ENCODE peak calls at places on chromosomes 5 and 9, in ten cellular contexts. B is NCI-H2029, L is fibroblast of pulmonary artery, M is GM12892, A is dermis blood vessel endothelial cell, D is GM06990, T is glomerular endothelial cell, P is NCI-H446 treated with DMSO at 0.1 percent for 48 hours, W is EH, R is choroid plexus epithelial cell. V is an unnamed sample.

GRCh38 chr5:94945656-94946055 is 327.2 kb downstream of the SLF1 start:
- DNase-seq in D (no peak), P (no peak), T (no peak), A (no peak), M (no peak), W (no peak), R (no peak), L (no peak), B (no peak), V (no peak)

GRCh38 chr9:77018058-77019009 is 1.1 kb upstream of the FOXB2 start:
- DNase-seq in D (no peak), T (no peak), P (no peak), B (no peak), L (no peak), R (no peak), W (no peak), M (no peak), A (no peak), V (no peak)

GRCh38 chr5:173395933-173396308 is 67.7 kb upstream of the STC2 start:
- DNase-seq in R (no peak), P (no peak), L (no peak), D (no peak), W (no peak), T (no peak), B (no peak), A (no peak), M (no peak), V (no peak)

GRCh38 chr5:157222506-157223230 is 42.0 kb downstream of the ITK start:
- DNase-seq in P (no peak), D (no peak), R (peak), B (no peak), A (no peak), T (no peak), W (peak), M (no peak), L (no peak), V (peak)

GRCh38 chr9:34403554-34404380 is 27.1 kb upstream of the MYORG start:
- DNase-seq in P (peak), B (peak), T (peak), W (peak), R (peak), L (peak), M (no peak), D (no peak), A (peak), V (peak)

GRCh38 chr5:107431998-107432397 is 238.7 kb downstream of the EFNA5 start:
- DNase-seq in M (no peak), R (peak), L (peak), P (no peak), A (peak), W (peak), T (no peak), D (no peak), B (peak), V (no peak)

GRCh38 chr5:116542619-116543018 is 32.0 kb downstream of the SEMA6A start:
- DNase-seq in T (no peak), P (no peak), D (no peak), R (no peak), A (no peak), B (no peak), M (no peak), L (no peak), W (no peak), V (no peak)

GRCh38 chr5:143506881-143507552 is 103.5 kb upstream of the NR3C1 start:
- DNase-seq in B (no peak), L (peak), W (peak), D (no peak), T (no peak), M (no peak), P (no peak), R (peak), A (no peak), V (peak)

GRCh38 chr9:113313276-113313675 is 10.1 kb upstream of the RNF183 start:
- DNase-seq in R (no peak), M (no peak), W (no peak), T (no peak), D (no peak), P (no peak), L (no peak), B (no peak), A (no peak), V (no peak)

GRCh38 chr9:20988916-20989315 is 42.5 kb downstream of the HACD4 start:
- DNase-seq in R (peak), D (no peak), W (peak), M (no peak), P (no peak), T (no peak), L (peak), A (no peak), B (no peak), V (no peak)

GRCh38 chr9:135885100-135885853 is 22.1 kb downstream of the CAMSAP1 start:
- DNase-seq in L (peak), D (no peak), R (no peak), W (peak), T (no peak), P (no peak), A (no peak), M (no peak), B (no peak), V (no peak)

GRCh38 chr9:68970150-68970549 is 43.8 kb downstream of the PRKACG start:
- DNase-seq in A (no peak), M (no peak), P (peak), L (no peak), T (no peak), B (peak), D (no peak), R (no peak), W (no peak), V (no peak)

GRCh38 chr5:124157320-124157719 is 589.1 kb downstream of the ZNF608 start:
- DNase-seq in D (no peak), R (peak), P (no peak), B (no peak), L (no peak), W (no peak), T (no peak), A (peak), M (no peak), V (no peak)

GRCh38 chr5:78597068-78597857 is 51.3 kb downstream of the LHFPL2 start:
- DNase-seq in M (no peak), L (peak), D (no peak), A (peak), W (peak), P (no peak), T (no peak), B (no peak), R (peak), V (peak)

GRCh38 chr5:160293901-160294561 is 18.3 kb downstream of the CCNJL start:
- DNase-seq in T (no peak), L (peak), P (no peak), M (no peak), A (peak), B (peak), D (no peak), W (no peak), R (peak), V (no peak)

GRCh38 chr9:34334337-34334824 is 5.0 kb downstream of the NUDT2 start:
- DNase-seq in D (no peak), P (no peak), R (no peak), A (no peak), W (no peak), L (no peak), T (no peak), B (no peak), M (no peak), V (no peak)

GRCh38 chr9:117549444-117549843 is 134.6 kb upstream of the ASTN2 start:
- DNase-seq in R (no peak), M (no peak), P (no peak), W (no peak), D (no peak), T (no peak), L (no peak), B (no peak), A (no peak), V (no peak)

GRCh38 chr5:40834391-40834848 is 602 bp downstream of the RPL37 start:
- DNase-seq in T (no peak), L (peak), P (no peak), B (no peak), M (no peak), R (peak), A (peak), W (peak), D (no peak), V (no peak)

GRCh38 chr9:95738438-95738837 is 137.1 kb upstream of the ERCC6L2 start:
- DNase-seq in M (no peak), W (no peak), T (no peak), A (no peak), B (no peak), D (no peak), P (no peak), R (no peak), L (no peak), V (no peak)

GRCh38 chr9:119004618-119004990 is 364.6 kb downstream of the BRINP1 start:
- DNase-seq in A (no peak), P (no peak), D (no peak), W (peak), R (peak), M (no peak), T (no peak), L (peak), B (peak), V (peak)

GRCh38 chr5:177458912-177459350 is 12.3 kb downstream of the PRR7 start:
- DNase-seq in D (no peak), L (no peak), W (peak), T (no peak), R (peak), P (no peak), B (no peak), A (no peak), M (no peak), V (peak)

GRCh38 chr9:114487607-114488300 is 17.5 kb downstream of the WHRN start:
- DNase-seq in L (peak), W (peak), P (no peak), D (no peak), M (no peak), B (peak), A (peak), R (peak), T (peak), V (peak)